ENCODE peak calls at places on chromosomes 7 and 10, in ten cellular contexts. Y is Calu3, X is hepatocyte, D is mesothelial cell of epicardium, J is uterus, R is A549, S is prostate gland, W is lower leg skin, B is suprapubic skin, O is B cell. U is an unnamed sample.

GRCh38 chr7:144780071-144780608 is 55.7 kb downstream of the TPK1 start:
- DNase-seq in Y (no peak), X (no peak), D (no peak), J (no peak), R (no peak), S (no peak), W (no peak), B (no peak), O (no peak), U (no peak)

GRCh38 chr7:98930464-98930863 is 52.1 kb downstream of the TRRAP start:
- DNase-seq in Y (no peak), X (no peak), D (no peak), J (no peak), R (no peak), S (no peak), W (no peak), B (no peak), O (peak), U (no peak)

GRCh38 chr7:1591876-1592275 is 22.0 kb upstream of the PSMG3 start:
- DNase-seq in Y (no peak), X (no peak), D (no peak), J (no peak), R (no peak), S (no peak), W (no peak), B (no peak), O (peak), U (no peak)

GRCh38 chr7:93382362-93382761 is 150.2 kb downstream of the VPS50 start:
- DNase-seq in Y (no peak), X (peak), D (no peak), J (no peak), R (no peak), S (no peak), W (no peak), B (no peak), O (no peak), U (no peak)

GRCh38 chr7:2802504-2803341 is 41.4 kb downstream of the GNA12 start:
- DNase-seq in Y (no peak), X (peak), D (no peak), J (no peak), R (peak), S (peak), W (no peak), B (no peak), O (no peak), U (no peak)

GRCh38 chr10:70650751-70651150 is 21.6 kb upstream of the ADAMTS14 start:
- DNase-seq in Y (no peak), X (no peak), D (no peak), J (no peak), R (no peak), S (no peak), W (peak), B (no peak), O (no peak), U (no peak)

GRCh38 chr10:93272884-93273675 is 199.4 kb downstream of the CYP26A1 start:
- DNase-seq in Y (no peak), X (no peak), D (no peak), J (no peak), R (no peak), S (no peak), W (no peak), B (no peak), O (no peak), U (no peak)

GRCh38 chr10:58981846-58982245 is 194.6 kb upstream of the PHYHIPL start:
- DNase-seq in Y (no peak), X (no peak), D (no peak), J (no peak), R (no peak), S (no peak), W (no peak), B (no peak), O (no peak), U (no peak)

GRCh38 chr10:66838656-66839055 is 87.2 kb upstream of the LRRTM3 start:
- DNase-seq in Y (no peak), X (no peak), D (no peak), J (no peak), R (no peak), S (no peak), W (no peak), B (no peak), O (no peak), U (no peak)

GRCh38 chr7:18357691-18358090 is 137.9 kb upstream of the HDAC9 start:
- DNase-seq in Y (no peak), X (no peak), D (no peak), J (no peak), R (peak), S (no peak), W (no peak), B (no peak), O (no peak), U (no peak)

GRCh38 chr10:94293344-94293743 is 69.4 kb downstream of the NOC3L start:
- DNase-seq in Y (no peak), X (peak), D (no peak), J (peak), R (no peak), S (peak), W (no peak), B (no peak), O (no peak), U (no peak)

GRCh38 chr7:73359306-73359705 is 31.3 kb downstream of the FKBP6 start:
- DNase-seq in Y (no peak), X (no peak), D (no peak), J (no peak), R (no peak), S (no peak), W (no peak), B (no peak), O (no peak), U (no peak)

GRCh38 chr10:79189853-79190435 is 121.2 kb downstream of the ZMIZ1 start:
- DNase-seq in Y (no peak), X (no peak), D (no peak), J (no peak), R (no peak), S (no peak), W (no peak), B (no peak), O (no peak), U (no peak)

GRCh38 chr10:131025333-131025732 is 286.2 kb downstream of the TCERG1L start:
- DNase-seq in Y (no peak), X (no peak), D (no peak), J (no peak), R (no peak), S (no peak), W (no peak), B (peak), O (no peak), U (no peak)

GRCh38 chr10:97849491-97850402 is at the start of gene GOLGA7B:
- DNase-seq in Y (peak), X (peak), D (peak), J (no peak), R (peak), S (no peak), W (no peak), B (no peak), O (peak), U (peak)

GRCh38 chr7:17660116-17660515 is 280.2 kb downstream of the SNX13 start:
- DNase-seq in Y (no peak), X (no peak), D (no peak), J (no peak), R (no peak), S (no peak), W (no peak), B (no peak), O (no peak), U (no peak)

GRCh38 chr10:71606721-71607430 is 112.7 kb downstream of the C10orf105 start:
- DNase-seq in Y (no peak), X (no peak), D (no peak), J (no peak), R (no peak), S (no peak), W (no peak), B (no peak), O (no peak), U (no peak)

GRCh38 chr7:47239034-47239433 is 342.9 kb downstream of the TNS3 start:
- DNase-seq in Y (no peak), X (no peak), D (no peak), J (peak), R (no peak), S (no peak), W (no peak), B (no peak), O (no peak), U (no peak)

GRCh38 chr7:117083648-117084047 is 130.3 kb downstream of the ST7 start:
- DNase-seq in Y (no peak), X (no peak), D (no peak), J (no peak), R (no peak), S (no peak), W (no peak), B (no peak), O (no peak), U (no peak)

GRCh38 chr7:98745722-98746318 is 124.0 kb downstream of the TMEM130 start:
- DNase-seq in Y (peak), X (peak), D (peak), J (no peak), R (peak), S (peak), W (peak), B (no peak), O (peak), U (peak)

GRCh38 chr10:110802551-110803238 is 69.0 kb upstream of the PDCD4 start:
- DNase-seq in Y (peak), X (peak), D (no peak), J (peak), R (no peak), S (peak), W (peak), B (peak), O (peak), U (no peak)

GRCh38 chr10:29140991-29141390 is 147.9 kb upstream of the LYZL1 start:
- DNase-seq in Y (no peak), X (no peak), D (no peak), J (no peak), R (peak), S (no peak), W (no peak), B (no peak), O (no peak), U (no peak)

GRCh38 chr10:95429639-95430038 is 131.5 kb downstream of the SORBS1 start:
- DNase-seq in Y (no peak), X (peak), D (no peak), J (no peak), R (no peak), S (no peak), W (no peak), B (no peak), O (no peak), U (no peak)

GRCh38 chr10:107653832-107654287 is 489.4 kb upstream of the SORCS1 start:
- DNase-seq in Y (no peak), X (peak), D (no peak), J (no peak), R (no peak), S (no peak), W (no peak), B (no peak), O (peak), U (no peak)

GRCh38 chr7:119945822-119946221 is 327.2 kb upstream of the KCND2 start:
- DNase-seq in Y (no peak), X (no peak), D (no peak), J (no peak), R (no peak), S (no peak), W (no peak), B (no peak), O (no peak), U (no peak)

GRCh38 chr7:45054442-45054841 is 34.3 kb downstream of the NACAD start:
- DNase-seq in Y (no peak), X (no peak), D (no peak), J (no peak), R (no peak), S (no peak), W (no peak), B (no peak), O (no peak), U (no peak)

GRCh38 chr10:31129261-31129660 is 97.6 kb upstream of the ZNF438 start:
- DNase-seq in Y (no peak), X (peak), D (no peak), J (peak), R (no peak), S (no peak), W (no peak), B (no peak), O (no peak), U (no peak)

GRCh38 chr7:53466396-53466795 is 431.0 kb downstream of the POM121L12 start:
- DNase-seq in Y (no peak), X (no peak), D (no peak), J (no peak), R (no peak), S (no peak), W (no peak), B (no peak), O (no peak), U (no peak)

GRCh38 chr10:118968071-118968470 is 61.4 kb upstream of the NANOS1 start:
- DNase-seq in Y (no peak), X (no peak), D (no peak), J (no peak), R (no peak), S (no peak), W (no peak), B (no peak), O (no peak), U (no peak)

GRCh38 chr10:126904493-126904806 is 778 bp upstream of the DOCK1 start:
- DNase-seq in Y (no peak), X (no peak), D (no peak), J (no peak), R (no peak), S (no peak), W (no peak), B (no peak), O (no peak), U (no peak)

GRCh38 chr10:126175586-126176258 is 212.6 kb downstream of the ADAM12 start:
- DNase-seq in Y (no peak), X (no peak), D (no peak), J (no peak), R (no peak), S (no peak), W (no peak), B (no peak), O (no peak), U (no peak)

GRCh38 chr10:89122431-89123066 is 84.6 kb downstream of the CH25H start:
- DNase-seq in Y (no peak), X (no peak), D (no peak), J (no peak), R (no peak), S (no peak), W (no peak), B (no peak), O (no peak), U (no peak)

GRCh38 chr10:29977161-29977560 is 82.2 kb downstream of the JCAD start:
- DNase-seq in Y (no peak), X (no peak), D (no peak), J (no peak), R (no peak), S (no peak), W (no peak), B (no peak), O (no peak), U (no peak)

GRCh38 chr10:1939016-1939415 is 201.7 kb upstream of the ADARB2 start:
- DNase-seq in Y (no peak), X (no peak), D (no peak), J (no peak), R (no peak), S (no peak), W (no peak), B (no peak), O (peak), U (no peak)

GRCh38 chr7:157506268-157506667 is 169.5 kb downstream of the DNAJB6 start:
- DNase-seq in Y (no peak), X (no peak), D (no peak), J (no peak), R (no peak), S (no peak), W (no peak), B (no peak), O (no peak), U (no peak)

GRCh38 chr10:125018576-125019143 is 76.7 kb downstream of the ZRANB1 start:
- DNase-seq in Y (no peak), X (no peak), D (no peak), J (no peak), R (no peak), S (no peak), W (no peak), B (no peak), O (no peak), U (no peak)

GRCh38 chr7:34652784-34653183 is 5.2 kb upstream of the NPSR1 start:
- DNase-seq in Y (peak), X (peak), D (no peak), J (no peak), R (no peak), S (no peak), W (no peak), B (no peak), O (no peak), U (no peak)

GRCh38 chr7:738723-739454 is 11.8 kb upstream of the PRKAR1B start:
- DNase-seq in Y (no peak), X (no peak), D (no peak), J (no peak), R (no peak), S (no peak), W (no peak), B (peak), O (no peak), U (no peak)

DNA sequence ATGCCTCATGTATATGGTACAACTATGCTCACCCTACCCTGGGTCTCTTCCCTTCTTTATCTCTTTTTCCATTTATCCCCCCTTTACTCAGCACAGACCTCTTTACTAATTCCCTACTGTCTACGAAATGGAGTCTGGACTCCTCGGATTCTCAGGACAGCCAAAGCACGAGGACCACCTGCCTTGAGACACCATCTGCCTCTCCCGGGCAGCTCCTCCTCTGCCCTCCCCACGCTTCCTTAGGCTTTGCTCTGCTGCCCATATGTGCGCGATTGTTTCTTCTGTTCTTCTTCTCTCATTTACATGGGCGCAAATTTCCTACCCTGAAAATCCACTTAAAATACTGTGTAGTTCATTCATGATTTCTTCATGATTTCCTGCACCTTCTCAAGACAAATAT is 62.7 kb upstream of the STK17A start:
- DNase-seq in Y (no peak), X (no peak), D (no peak), J (no peak), R (no peak), S (no peak), W (no peak), B (no peak), O (no peak), U (no peak)
- TF ChIP-seq CTCF in Y (no peak), X (no peak), D (no peak), J (no peak), R (no peak), S (no peak), W (no peak), B (no peak), O (no peak), U (no peak)

GRCh38 chr7:125033506-125033905 is 103.9 kb upstream of the POT1 start:
- DNase-seq in Y (no peak), X (no peak), D (no peak), J (no peak), R (no peak), S (no peak), W (no peak), B (no peak), O (no peak), U (no peak)
- TF ChIP-seq CTCF in Y (no peak), X (no peak), D (no peak), J (no peak), R (no peak), S (no peak), W (no peak), B (no peak), O (no peak), U (no peak)

DNA sequence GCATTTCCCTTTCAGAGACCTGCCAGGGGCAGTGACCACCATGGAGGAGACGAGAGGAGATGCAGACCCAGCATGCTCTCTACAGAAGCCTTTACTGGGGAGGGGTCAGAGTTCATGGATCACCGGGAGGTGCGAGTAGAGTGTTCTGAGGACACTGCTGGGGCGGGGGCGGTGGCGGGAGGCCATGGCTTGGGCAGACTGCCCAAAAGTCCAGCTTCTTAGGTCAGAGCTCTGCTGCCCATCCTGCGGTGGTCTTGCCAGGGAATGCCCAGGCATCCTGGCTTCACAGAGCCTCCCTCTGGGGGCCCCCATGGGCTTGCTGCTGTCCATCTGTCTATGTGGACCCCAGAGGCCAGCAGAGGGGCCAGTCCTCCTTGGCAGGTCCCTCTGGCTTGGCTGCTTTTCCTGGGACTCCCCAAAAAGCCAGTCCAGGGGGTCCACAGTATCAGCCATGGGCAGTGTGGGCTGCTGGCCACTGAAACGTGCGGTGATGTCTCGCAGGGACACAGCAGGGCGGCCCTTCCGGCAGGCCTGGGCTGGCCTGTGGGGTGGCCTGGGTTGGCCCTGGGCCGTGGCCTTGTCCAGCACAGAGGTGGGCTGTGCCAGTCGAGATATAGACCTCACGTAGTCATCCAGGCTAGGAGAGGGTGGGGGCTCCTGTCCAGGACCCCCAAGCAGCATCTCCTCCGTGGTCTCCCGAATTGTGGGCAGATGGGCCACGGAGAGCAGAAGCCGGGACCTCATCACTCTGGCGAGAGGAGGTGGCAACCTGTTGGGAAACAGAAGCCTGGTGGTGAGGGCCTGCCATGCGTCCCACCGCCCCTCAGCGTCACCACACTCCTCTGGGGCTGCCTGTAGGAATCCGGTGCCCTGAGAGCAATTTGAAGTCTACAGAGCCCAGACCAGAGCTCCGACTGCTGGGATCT is 1.1 kb downstream of the DEPP1 start:
- DNase-seq in Y (no peak), X (no peak), D (no peak), J (peak), R (no peak), S (no peak), W (no peak), B (peak), O (no peak), U (no peak)
- TF ChIP-seq CTCF in Y (no peak), X (no peak), D (no peak), J (no peak), R (no peak), S (no peak), W (no peak), B (no peak), O (no peak), U (no peak)

GRCh38 chr10:88114368-88114767 is 250.9 kb downstream of the PTEN start:
- DNase-seq in Y (peak), X (peak), D (no peak), J (peak), R (peak), S (no peak), W (no peak), B (no peak), O (peak), U (no peak)
- TF ChIP-seq CTCF in Y (no peak), X (peak), D (no peak), J (peak), R (peak), S (peak), W (no peak), B (no peak), O (peak), U (peak)

DNA sequence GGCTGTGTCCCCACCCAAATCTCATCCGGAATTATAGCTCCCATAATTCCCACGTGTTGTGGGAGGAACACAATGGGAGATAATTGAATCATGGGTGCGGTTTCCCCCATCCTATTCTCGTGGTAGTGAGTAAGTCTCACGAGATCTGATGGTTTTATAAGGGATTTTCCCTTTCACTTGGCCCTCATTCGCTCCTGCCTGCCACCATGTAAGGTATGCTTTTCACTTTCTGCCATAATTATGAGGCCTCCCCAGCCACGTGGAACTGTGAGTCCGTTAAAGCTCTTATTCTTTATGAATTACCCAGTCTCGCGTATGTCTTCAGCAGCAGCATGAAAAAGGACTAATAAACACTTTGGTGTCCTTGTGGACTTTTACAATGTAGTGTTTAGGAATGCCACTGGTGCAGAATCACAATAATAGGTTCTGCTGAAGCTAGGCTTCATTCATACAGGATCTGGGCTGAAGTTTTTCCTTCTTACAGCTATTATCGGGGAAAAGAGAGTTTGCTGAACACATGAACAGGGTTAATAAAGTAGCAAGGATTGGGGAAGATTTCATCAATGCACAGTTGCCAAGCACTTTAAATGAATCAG is 74.3 kb downstream of the CPED1 start:
- DNase-seq in Y (no peak), X (no peak), D (no peak), J (no peak), R (no peak), S (no peak), W (no peak), B (no peak), O (no peak), U (no peak)
- TF ChIP-seq CTCF in Y (no peak), X (no peak), D (no peak), J (no peak), R (no peak), S (no peak), W (no peak), B (no peak), O (no peak), U (no peak)

U was measured in progenitor cell of endocrine pancreas.